ENCODE peak calls at places on chromosome 3, in six cellular contexts. One of them, this sample, is unnamed.
A peak's percentile ranks its signal among the peaks of the same experiment; 100 is the strongest.

GRCh38 chr3:177713921-177714900 is 516.9 kb upstream of the TBL1XR1 start:
- DNase-seq in astrocyte: no peak
- DNase-seq in cardiac muscle cell: no peak
- DNase-seq in HCT116: no peak
- DNase-seq in neural progenitor cell: peak; percentile 13
- DNase-seq in PC-3: no peak
- DNase-seq in this sample: no peak

GRCh38 chr3:123688241-123688747 is 103.4 kb upstream of the HACD2 start:
- DNase-seq in astrocyte: peak; percentile 96
- DNase-seq in cardiac muscle cell: no peak
- DNase-seq in HCT116: peak; percentile 21
- DNase-seq in neural progenitor cell: no peak
- DNase-seq in PC-3: peak; percentile 81
- DNase-seq in this sample: no peak

GRCh38 chr3:170049146-170050000 is 11.6 kb downstream of the GPR160 start:
- DNase-seq in astrocyte: peak; percentile 59
- DNase-seq in cardiac muscle cell: no peak
- DNase-seq in HCT116: no peak
- DNase-seq in neural progenitor cell: no peak
- DNase-seq in PC-3: peak; percentile 94
- DNase-seq in this sample: peak; percentile 76

GRCh38 chr3:104642827-104643226 is 723.9 kb upstream of the ALCAM start:
- DNase-seq in astrocyte: no peak
- DNase-seq in cardiac muscle cell: no peak
- DNase-seq in HCT116: no peak
- DNase-seq in neural progenitor cell: no peak
- DNase-seq in PC-3: no peak
- DNase-seq in this sample: no peak

GRCh38 chr3:54846085-54846484 is 81.8 kb downstream of the LRTM1 start:
- DNase-seq in astrocyte: no peak
- DNase-seq in cardiac muscle cell: no peak
- DNase-seq in HCT116: no peak
- DNase-seq in neural progenitor cell: no peak
- DNase-seq in PC-3: no peak
- DNase-seq in this sample: no peak

GRCh38 chr3:140850210-140850955 is 91.3 kb upstream of the SLC25A36 start:
- DNase-seq in astrocyte: peak; percentile 29
- DNase-seq in cardiac muscle cell: no peak
- DNase-seq in HCT116: no peak
- DNase-seq in neural progenitor cell: no peak
- DNase-seq in PC-3: peak; percentile 1
- DNase-seq in this sample: no peak

GRCh38 chr3:114714237-114714636 is 420.4 kb downstream of the TIGIT start:
- DNase-seq in astrocyte: no peak
- DNase-seq in cardiac muscle cell: no peak
- DNase-seq in HCT116: no peak
- DNase-seq in neural progenitor cell: peak; percentile 27
- DNase-seq in PC-3: no peak
- DNase-seq in this sample: no peak

GRCh38 chr3:30664449-30664848 is 58.0 kb downstream of the TGFBR2 start:
- DNase-seq in astrocyte: no peak
- DNase-seq in cardiac muscle cell: no peak
- DNase-seq in HCT116: no peak
- DNase-seq in neural progenitor cell: no peak
- DNase-seq in PC-3: no peak
- DNase-seq in this sample: no peak

GRCh38 chr3:188286087-188286513 is 132.1 kb downstream of the LPP start:
- DNase-seq in astrocyte: peak; percentile 100
- DNase-seq in cardiac muscle cell: no peak
- DNase-seq in HCT116: peak; percentile 66
- DNase-seq in neural progenitor cell: no peak
- DNase-seq in PC-3: peak; percentile 93
- DNase-seq in this sample: no peak

GRCh38 chr3:195256639-195257453 is 14.1 kb downstream of the XXYLT1 start:
- DNase-seq in astrocyte: no peak
- DNase-seq in cardiac muscle cell: no peak
- DNase-seq in HCT116: no peak
- DNase-seq in neural progenitor cell: no peak
- DNase-seq in PC-3: no peak
- DNase-seq in this sample: no peak

GRCh38 chr3:140994316-140994715 is 52.7 kb downstream of the SLC25A36 start:
- DNase-seq in astrocyte: peak; percentile 41
- DNase-seq in cardiac muscle cell: no peak
- DNase-seq in HCT116: no peak
- DNase-seq in neural progenitor cell: no peak
- DNase-seq in PC-3: no peak
- DNase-seq in this sample: no peak

GRCh38 chr3:183178833-183179549 is 16.5 kb upstream of the LAMP3 start:
- DNase-seq in astrocyte: peak; percentile 16
- DNase-seq in cardiac muscle cell: peak; percentile 64
- DNase-seq in HCT116: no peak
- DNase-seq in neural progenitor cell: peak; percentile 80
- DNase-seq in PC-3: peak; percentile 70
- DNase-seq in this sample: peak; percentile 47

GRCh38 chr3:45211466-45212094 is 14.5 kb downstream of the TMEM158 start:
- DNase-seq in astrocyte: no peak
- DNase-seq in cardiac muscle cell: no peak
- DNase-seq in HCT116: no peak
- DNase-seq in neural progenitor cell: no peak
- DNase-seq in PC-3: no peak
- DNase-seq in this sample: no peak

GRCh38 chr3:50840983-50841489 is 166.3 kb downstream of the DOCK3 start:
- DNase-seq in astrocyte: no peak
- DNase-seq in cardiac muscle cell: no peak
- DNase-seq in HCT116: no peak
- DNase-seq in neural progenitor cell: no peak
- DNase-seq in PC-3: no peak
- DNase-seq in this sample: no peak

DNA sequence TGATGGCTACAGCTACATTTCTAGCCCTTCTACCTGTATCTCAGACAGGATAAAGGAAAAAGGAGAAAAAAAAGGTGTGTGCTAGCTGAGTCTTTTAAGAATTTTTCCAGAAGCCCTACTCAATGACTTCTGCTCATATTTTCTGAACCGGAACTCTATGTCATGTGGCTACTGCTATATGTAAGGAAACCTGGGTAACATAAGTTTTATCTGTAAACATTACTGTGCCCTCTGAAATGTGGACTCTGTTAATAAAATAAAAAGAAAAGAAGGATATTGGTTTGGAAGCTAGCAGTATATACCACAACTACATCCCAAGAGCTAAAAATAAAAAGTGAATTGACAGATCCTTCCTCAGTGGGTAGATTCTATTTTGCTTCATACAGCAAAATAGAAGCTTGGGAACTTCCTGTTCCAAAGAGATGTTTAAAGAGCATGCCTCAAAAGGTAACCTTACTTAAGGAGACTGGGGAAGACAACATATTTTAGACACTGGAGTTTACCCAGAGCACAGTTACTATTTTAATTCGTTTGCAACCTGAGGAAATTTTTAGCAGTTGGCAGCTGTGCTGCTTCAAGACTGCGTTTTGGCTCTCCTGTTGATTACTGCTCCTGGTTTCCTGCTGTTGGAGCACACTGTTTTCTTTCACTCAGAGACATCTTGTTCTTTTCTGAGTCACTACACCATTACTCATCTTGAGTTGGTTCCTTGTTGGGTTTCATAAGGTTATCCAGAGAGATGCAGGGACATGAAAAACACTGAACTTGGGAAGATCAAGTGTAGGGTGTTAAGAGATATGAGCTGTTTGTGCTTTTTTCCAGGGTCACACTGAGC is 280.7 kb downstream of the NFKBIZ start:
- DNase-seq in astrocyte: peak; percentile 72
- DNase-seq in cardiac muscle cell: no peak
- DNase-seq in HCT116: peak; percentile 7
- DNase-seq in neural progenitor cell: no peak
- DNase-seq in PC-3: peak; percentile 84
- DNase-seq in this sample: no peak
- H3K4me3 ChIP-seq in astrocyte: no peak overlapping the region
- H3K4me3 ChIP-seq in cardiac muscle cell: no peak overlapping the region
- H3K4me3 ChIP-seq in HCT116: no peak overlapping the region
- H3K4me3 ChIP-seq in neural progenitor cell: no peak overlapping the region
- H3K4me3 ChIP-seq in PC-3: no peak overlapping the region
- H3K4me3 ChIP-seq in this sample: no peak overlapping the region

GRCh38 chr3:12708584-12709192 is 44.8 kb upstream of the RAF1 start:
- DNase-seq in astrocyte: peak; percentile 94
- DNase-seq in cardiac muscle cell: peak; percentile 72
- DNase-seq in HCT116: no peak
- DNase-seq in neural progenitor cell: no peak
- DNase-seq in PC-3: peak; percentile 95
- DNase-seq in this sample: peak; percentile 54
- TF ChIP-seq CTCF in astrocyte: peak; percentile 21
- TF ChIP-seq CTCF in cardiac muscle cell: peak; percentile 35
- TF ChIP-seq CTCF in HCT116: peak; percentile 7
- TF ChIP-seq CTCF in neural progenitor cell: no peak
- TF ChIP-seq CTCF in PC-3: peak; percentile 59
- TF ChIP-seq CTCF in this sample: no peak

GRCh38 chr3:151384741-151385174 is at the start of gene P2RY12:
- DNase-seq in astrocyte: no peak
- DNase-seq in cardiac muscle cell: no peak
- DNase-seq in HCT116: no peak
- DNase-seq in neural progenitor cell: no peak
- DNase-seq in PC-3: no peak
- DNase-seq in this sample: no peak
- H3K4me3 ChIP-seq in astrocyte: no peak within 1 kb of the TSS
- H3K4me3 ChIP-seq in cardiac muscle cell: no peak within 1 kb of the TSS
- H3K4me3 ChIP-seq in HCT116: no peak within 1 kb of the TSS
- H3K4me3 ChIP-seq in neural progenitor cell: no peak within 1 kb of the TSS
- H3K4me3 ChIP-seq in PC-3: no peak within 1 kb of the TSS
- H3K4me3 ChIP-seq in this sample: no peak within 1 kb of the TSS

GRCh38 chr3:14911651-14912050 is 35.7 kb upstream of the NR2C2 start:
- DNase-seq in astrocyte: no peak
- DNase-seq in cardiac muscle cell: no peak
- DNase-seq in HCT116: no peak
- DNase-seq in neural progenitor cell: no peak
- DNase-seq in PC-3: no peak
- DNase-seq in this sample: no peak

GRCh38 chr3:14913926-14914776 is 33.2 kb upstream of the NR2C2 start:
- DNase-seq in astrocyte: no peak
- DNase-seq in cardiac muscle cell: no peak
- DNase-seq in HCT116: no peak
- DNase-seq in neural progenitor cell: peak; percentile 54
- DNase-seq in PC-3: no peak
- DNase-seq in this sample: no peak

GRCh38 chr3:14915636-14916222 is 31.7 kb upstream of the NR2C2 start:
- DNase-seq in astrocyte: no peak
- DNase-seq in cardiac muscle cell: no peak
- DNase-seq in HCT116: no peak
- DNase-seq in neural progenitor cell: no peak
- DNase-seq in PC-3: no peak
- DNase-seq in this sample: no peak

GRCh38 chr3:14914777-14915113 is 32.6 kb upstream of the NR2C2 start:
- DNase-seq in astrocyte: no peak
- DNase-seq in cardiac muscle cell: no peak
- DNase-seq in HCT116: no peak
- DNase-seq in neural progenitor cell: no peak
- DNase-seq in PC-3: no peak
- DNase-seq in this sample: no peak

GRCh38 chr3:14913071-14913925 is 34.1 kb upstream of the NR2C2 start:
- DNase-seq in astrocyte: no peak
- DNase-seq in cardiac muscle cell: no peak
- DNase-seq in HCT116: no peak
- DNase-seq in neural progenitor cell: no peak
- DNase-seq in PC-3: no peak
- DNase-seq in this sample: no peak
- TF ChIP-seq CTCF in astrocyte: no peak
- TF ChIP-seq CTCF in cardiac muscle cell: no peak
- TF ChIP-seq CTCF in HCT116: no peak
- TF ChIP-seq CTCF in neural progenitor cell: no peak
- TF ChIP-seq CTCF in PC-3: no peak
- TF ChIP-seq CTCF in this sample: no peak

DNA sequence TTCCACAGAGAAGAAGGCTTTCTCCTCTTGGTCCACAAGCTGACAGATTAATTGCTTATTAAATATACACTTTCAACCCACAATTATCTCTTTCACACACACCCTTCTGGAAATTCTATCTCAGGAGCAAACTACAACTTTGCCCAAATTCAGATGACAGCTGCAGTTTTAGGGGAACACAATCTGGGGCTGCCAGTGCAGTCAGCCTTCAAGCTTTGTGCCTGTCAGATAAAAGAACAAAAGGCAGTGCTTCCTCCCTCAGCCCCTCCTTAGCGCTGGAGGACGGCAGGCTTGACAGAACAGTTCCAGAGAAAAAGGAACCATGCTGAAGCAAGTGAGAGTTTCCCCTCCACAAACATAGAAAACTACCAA is 99.6 kb downstream of the TMCC1 start:
- DNase-seq in astrocyte: no peak
- DNase-seq in cardiac muscle cell: peak; percentile 41
- DNase-seq in HCT116: no peak
- DNase-seq in neural progenitor cell: peak; percentile 79
- DNase-seq in PC-3: no peak
- DNase-seq in this sample: peak; percentile 34
- H3K4me3 ChIP-seq in astrocyte: peak overlapping the region; percentile 54
- H3K4me3 ChIP-seq in cardiac muscle cell: no peak overlapping the region
- H3K4me3 ChIP-seq in HCT116: peak overlapping the region; percentile 44
- H3K4me3 ChIP-seq in neural progenitor cell: peak overlapping the region; percentile 41
- H3K4me3 ChIP-seq in PC-3: peak overlapping the region; percentile 90
- H3K4me3 ChIP-seq in this sample: no peak overlapping the region

GRCh38 chr3:40181182-40181581 is 128.3 kb upstream of the EIF1B start:
- DNase-seq in astrocyte: no peak
- DNase-seq in cardiac muscle cell: no peak
- DNase-seq in HCT116: no peak
- DNase-seq in neural progenitor cell: no peak
- DNase-seq in PC-3: no peak
- DNase-seq in this sample: no peak
- TF ChIP-seq CTCF in astrocyte: no peak
- TF ChIP-seq CTCF in cardiac muscle cell: no peak
- TF ChIP-seq CTCF in HCT116: no peak
- TF ChIP-seq CTCF in neural progenitor cell: peak; percentile 32
- TF ChIP-seq CTCF in PC-3: peak; percentile 13
- TF ChIP-seq CTCF in this sample: no peak